ENCODE peak calls at places on chromosomes 13 and 19, in seven cellular contexts. L is AG09309; B is EH; T is neural crest cell; N is brain microvascular endothelial cell; E is stimulated activated naive B cell treated with anti-CD40 and anti-IgM and Interleukin-4, amounts not matched to agents 10 μg/mL and 1 μg/mL and 100 μg/mL, for 72 hours; F is GM06990. A is an unnamed sample.

GRCh38 chr19:45938733-45939319 is 24.2 kb upstream of the NANOS2 start:
- DNase-seq in L (no peak), B (no peak), T (no peak), N (no peak), E (no peak), F (no peak), A (no peak)

GRCh38 chr13:86729206-86729605 is 930.0 kb upstream of the SLITRK6 start:
- DNase-seq in L (no peak), B (no peak), T (no peak), N (no peak), E (no peak), F (no peak), A (no peak)

GRCh38 chr13:82739881-82740280 is 1142.4 kb downstream of the SLITRK1 start:
- DNase-seq in L (no peak), B (no peak), T (no peak), N (peak), E (no peak), F (no peak), A (no peak)

GRCh38 chr13:45718063-45718462 is 15.9 kb downstream of the CBY2 start:
- DNase-seq in L (no peak), B (peak), T (no peak), N (peak), E (no peak), F (no peak), A (peak)

GRCh38 chr19:4524808-4525562 is 6.7 kb upstream of the PLIN4 start:
- DNase-seq in L (no peak), B (peak), T (peak), N (peak), E (peak), F (no peak), A (peak)

GRCh38 chr19:29483944-29484581 is 41.7 kb upstream of the VSTM2B start:
- DNase-seq in L (no peak), B (no peak), T (no peak), N (no peak), E (no peak), F (no peak), A (no peak)

GRCh38 chr13:63446329-63446728 is 2030.7 kb upstream of the PCDH20 start:
- DNase-seq in L (no peak), B (no peak), T (no peak), N (no peak), E (no peak), F (no peak), A (no peak)

GRCh38 chr19:54882758-54883157 is 8.7 kb downstream of the FCAR start:
- DNase-seq in L (no peak), B (no peak), T (no peak), N (no peak), E (no peak), F (no peak), A (no peak)

GRCh38 chr19:50167314-50167721 is 4.2 kb upstream of the IZUMO2 start:
- DNase-seq in L (no peak), B (no peak), T (no peak), N (no peak), E (no peak), F (no peak), A (no peak)

GRCh38 chr19:49387936-49388372 is at the start of gene KASH5:
- DNase-seq in L (no peak), B (no peak), T (no peak), N (no peak), E (peak), F (peak), A (peak)

GRCh38 chr13:73520566-73521290 is 461.9 kb downstream of the KLF5 start:
- DNase-seq in L (no peak), B (no peak), T (no peak), N (no peak), E (no peak), F (no peak), A (no peak)

GRCh38 chr19:55484571-55485438 is at the start of gene NAT14:
- DNase-seq in L (no peak), B (peak), T (peak), N (no peak), E (peak), F (peak), A (peak)

GRCh38 chr19:38009650-38010229 is 102.7 kb downstream of the SIPA1L3 start:
- DNase-seq in L (no peak), B (no peak), T (no peak), N (no peak), E (peak), F (no peak), A (no peak)

GRCh38 chr19:3771906-3772450 is at the start of gene RAX2:
- DNase-seq in L (no peak), B (no peak), T (no peak), N (no peak), E (no peak), F (no peak), A (no peak)

GRCh38 chr13:60431108-60431700 is 34.2 kb downstream of the TDRD3 start:
- DNase-seq in L (peak), B (peak), T (no peak), N (peak), E (no peak), F (peak), A (peak)

GRCh38 chr19:10800488-10800887 is 35.5 kb downstream of the TMED1 start:
- DNase-seq in L (no peak), B (no peak), T (no peak), N (no peak), E (no peak), F (no peak), A (no peak)

GRCh38 chr13:50370303-50370950 is 355.2 kb downstream of the KCNRG start:
- DNase-seq in L (no peak), B (no peak), T (no peak), N (no peak), E (peak), F (peak), A (no peak)